ENCODE peak calls at places on chromosomes 12 and 14, in five cellular contexts. G is activated CD4-positive, alpha-beta T cell treated with anti-CD3 and anti-CD28 coated beads, Interleukin-2, amount 10 ng/mL, durations not matched to agents 7 days and 5 days; Z is mammary epithelial cell; D is NCI-H524 treated with DMSO at 0.1 percent for 48 hours; K is stimulated activated CD8-positive, alpha-beta memory T cell treated with anti-CD3 and anti-CD28 coated beads, Interleukin-4, amount 100 ng/mL, for 1 hour. X is an unnamed sample.

GRCh38 chr14:85732031-85732430 is 202.1 kb downstream of the FLRT2 start:
- DNase-seq in G (no peak), Z (no peak), D (no peak), K (no peak), X (no peak)

GRCh38 chr14:92058006-92058917 is 18.4 kb upstream of the TRIP11 start:
- DNase-seq in G (no peak), Z (no peak), D (no peak), K (no peak), X (no peak)

GRCh38 chr12:124165695-124166094 is 129.2 kb upstream of the RFLNA start:
- DNase-seq in G (no peak), Z (no peak), D (no peak), K (no peak), X (no peak)

GRCh38 chr12:70449758-70450341 is 83.8 kb downstream of the KCNMB4 start:
- DNase-seq in G (no peak), Z (no peak), D (no peak), K (no peak), X (no peak)

GRCh38 chr14:49497267-49497666 is 88.9 kb downstream of the RPS29 start:
- DNase-seq in G (no peak), Z (no peak), D (no peak), K (no peak), X (no peak)

GRCh38 chr12:130709151-130710000 is 6.7 kb downstream of the RIMBP2 start:
- DNase-seq in G (no peak), Z (no peak), D (no peak), K (no peak), X (peak; percentile 41)

GRCh38 chr12:24480766-24481449 is 468.0 kb downstream of the BCAT1 start:
- DNase-seq in G (no peak), Z (no peak), D (no peak), K (no peak), X (no peak)

GRCh38 chr12:124109760-124110159 is 136.7 kb downstream of the ZNF664 start:
- DNase-seq in G (peak; percentile 10), Z (peak; percentile 14), D (no peak), K (no peak), X (no peak)

GRCh38 chr12:14879222-14879933 is 6.3 kb downstream of the MGP start:
- DNase-seq in G (no peak), Z (no peak), D (no peak), K (no peak), X (no peak)

GRCh38 chr12:47071241-47071852 is 8.1 kb upstream of the PCED1B start:
- DNase-seq in G (no peak), Z (no peak), D (no peak), K (no peak), X (no peak)

GRCh38 chr12:27981874-27982273 is 9.3 kb upstream of the PTHLH start:
- DNase-seq in G (no peak), Z (peak; percentile 98), D (no peak), K (no peak), X (no peak)

GRCh38 chr12:90065301-90065801 is 356.7 kb upstream of the ATP2B1 start:
- DNase-seq in G (no peak), Z (peak; percentile 19), D (peak; percentile 93), K (no peak), X (no peak)

GRCh38 chr12:130164931-130165330 is 2.7 kb downstream of the FZD10 start:
- DNase-seq in G (no peak), Z (no peak), D (no peak), K (no peak), X (no peak)

GRCh38 chr12:46208370-46208769 is 60.5 kb downstream of the SLC38A1 start:
- DNase-seq in G (no peak), Z (no peak), D (no peak), K (no peak), X (no peak)

GRCh38 chr14:50829472-50830043 is 1.4 kb downstream of the NIN start:
- DNase-seq in G (no peak), Z (no peak), D (no peak), K (no peak), X (no peak)

GRCh38 chr14:29548948-29549370 is 378.7 kb downstream of the PRKD1 start:
- DNase-seq in G (no peak), Z (peak; percentile 39), D (peak; percentile 60), K (no peak), X (no peak)

GRCh38 chr12:70815866-70816470 is 104.6 kb downstream of the PTPRR start:
- DNase-seq in G (no peak), Z (no peak), D (no peak), K (no peak), X (no peak)

GRCh38 chr14:37903561-37904191 is 304.0 kb upstream of the SSTR1 start:
- DNase-seq in G (peak; percentile 15), Z (peak; percentile 23), D (peak; percentile 22), K (no peak), X (no peak)

GRCh38 chr12:100753837-100754236 is 40.7 kb upstream of the ANO4 start:
- DNase-seq in G (no peak), Z (peak; percentile 99), D (no peak), K (no peak), X (no peak)

GRCh38 chr12:123444396-123445026 is 8.0 kb upstream of the RILPL2 start:
- DNase-seq in G (no peak), Z (peak; percentile 27), D (no peak), K (no peak), X (no peak)

GRCh38 chr12:19833775-19834501 is 394.6 kb downstream of the AEBP2 start:
- DNase-seq in G (no peak), Z (peak; percentile 52), D (no peak), K (no peak), X (no peak)

GRCh38 chr14:39382463-39382862 is 49.8 kb downstream of the FBXO33 start:
- DNase-seq in G (no peak), Z (no peak), D (no peak), K (no peak), X (no peak)

GRCh38 chr12:50185975-50186663 is 18.9 kb upstream of the CERS5 start:
- DNase-seq in G (no peak), Z (peak; percentile 62), D (no peak), K (no peak), X (no peak)

GRCh38 chr14:101843665-101844064 is 82.2 kb downstream of the PPP2R5C start:
- DNase-seq in G (peak; percentile 68), Z (no peak), D (no peak), K (no peak), X (no peak)

GRCh38 chr12:52037248-52037861 is 13.9 kb upstream of the NR4A1 start:
- DNase-seq in G (no peak), Z (no peak), D (no peak), K (no peak), X (no peak)

GRCh38 chr14:59187802-59188460 is 536 bp upstream of the DAAM1 start:
- DNase-seq in G (peak; percentile 44), Z (no peak), D (peak; percentile 88), K (peak; percentile 24), X (no peak)

GRCh38 chr14:103422981-103423600 is 37.9 kb downstream of the MARK3 start:
- DNase-seq in G (no peak), Z (no peak), D (no peak), K (no peak), X (no peak)

GRCh38 chr12:47360771-47361388 is 281.1 kb upstream of the AMIGO2 start:
- DNase-seq in G (peak; percentile 77), Z (no peak), D (no peak), K (no peak), X (no peak)

GRCh38 chr12:6632026-6632978 is 3.5 kb downstream of the LPAR5 start:
- DNase-seq in G (peak; percentile 75), Z (no peak), D (no peak), K (no peak), X (no peak)

GRCh38 chr12:31736472-31736871 is 7.7 kb upstream of the AMN1 start:
- DNase-seq in G (peak; percentile 57), Z (peak; percentile 91), D (no peak), K (no peak), X (no peak)

GRCh38 chr14:34362625-34363251 is 99.3 kb downstream of the SPTSSA start:
- DNase-seq in G (no peak), Z (no peak), D (no peak), K (no peak), X (no peak)

GRCh38 chr12:39912211-39912980 is 193.5 kb downstream of the SLC2A13 start:
- DNase-seq in G (no peak), Z (peak; percentile 34), D (no peak), K (no peak), X (no peak)

GRCh38 chr12:51683763-51684357 is 92.8 kb downstream of the SCN8A start:
- DNase-seq in G (no peak), Z (peak; percentile 69), D (no peak), K (no peak), X (no peak)

GRCh38 chr12:130222519-130223255 is 60.4 kb downstream of the FZD10 start:
- DNase-seq in G (no peak), Z (no peak), D (no peak), K (no peak), X (peak; percentile 63)

GRCh38 chr14:91996951-91997371 is 42.9 kb downstream of the TRIP11 start:
- DNase-seq in G (peak; percentile 33), Z (peak; percentile 83), D (peak; percentile 20), K (no peak), X (no peak)

GRCh38 chr14:104135904-104136471 is 2.4 kb upstream of the KIF26A start:
- DNase-seq in G (no peak), Z (no peak), D (no peak), K (no peak), X (no peak)

X was measured in coronary artery.